ENCODE peak calls at places on chromosomes 2 and 18, in nine cellular contexts. One of them, this sample, is unnamed.

GRCh38 chr18:6414118-6414722 is 491 bp downstream of the L3MBTL4 start:
- DNase-seq in prostate gland: peak; percentile 68
- DNase-seq in HepG2: peak; percentile 22
- DNase-seq in transverse colon: peak; percentile 83
- DNase-seq in breast epithelium: peak; percentile 63
- DNase-seq in endothelial cell of umbilical vein: no peak
- DNase-seq in GM12892: peak; percentile 83
- DNase-seq in sigmoid colon: peak; percentile 80
- DNase-seq in K562: no peak
- DNase-seq in this sample: no peak

GRCh38 chr2:29920130-29920577 is 1.2 kb downstream of the ALK start:
- DNase-seq in sigmoid colon: no peak
- DNase-seq in endothelial cell of umbilical vein: peak; percentile 14
- DNase-seq in transverse colon: peak; percentile 12
- DNase-seq in GM12892: no peak
- DNase-seq in prostate gland: peak; percentile 29
- DNase-seq in breast epithelium: no peak
- DNase-seq in K562: peak; percentile 65
- DNase-seq in HepG2: no peak
- DNase-seq in this sample: no peak

GRCh38 chr2:177538323-177538722 is 145.8 kb downstream of the AGPS start:
- DNase-seq in HepG2: no peak
- DNase-seq in K562: no peak
- DNase-seq in sigmoid colon: no peak
- DNase-seq in breast epithelium: no peak
- DNase-seq in GM12892: no peak
- DNase-seq in prostate gland: no peak
- DNase-seq in transverse colon: no peak
- DNase-seq in endothelial cell of umbilical vein: no peak
- DNase-seq in this sample: no peak

GRCh38 chr2:30565860-30566358 is 118.9 kb downstream of the LCLAT1 start:
- DNase-seq in GM12892: no peak
- DNase-seq in prostate gland: no peak
- DNase-seq in transverse colon: no peak
- DNase-seq in breast epithelium: no peak
- DNase-seq in sigmoid colon: no peak
- DNase-seq in HepG2: no peak
- DNase-seq in endothelial cell of umbilical vein: no peak
- DNase-seq in K562: no peak
- DNase-seq in this sample: no peak

GRCh38 chr2:24926602-24927252 is 6.7 kb upstream of the ADCY3 start:
- DNase-seq in breast epithelium: peak; percentile 57
- DNase-seq in HepG2: no peak
- DNase-seq in sigmoid colon: peak; percentile 89
- DNase-seq in prostate gland: no peak
- DNase-seq in K562: no peak
- DNase-seq in transverse colon: peak; percentile 32
- DNase-seq in GM12892: peak; percentile 46
- DNase-seq in endothelial cell of umbilical vein: no peak
- DNase-seq in this sample: no peak

GRCh38 chr2:168439536-168439935 is 16.5 kb upstream of the CERS6 start:
- DNase-seq in sigmoid colon: no peak
- DNase-seq in endothelial cell of umbilical vein: peak; percentile 37
- DNase-seq in GM12892: no peak
- DNase-seq in HepG2: no peak
- DNase-seq in breast epithelium: no peak
- DNase-seq in prostate gland: no peak
- DNase-seq in K562: no peak
- DNase-seq in transverse colon: no peak
- DNase-seq in this sample: no peak

GRCh38 chr2:159792036-159792435 is 6.0 kb downstream of the CD302 start:
- DNase-seq in K562: no peak
- DNase-seq in HepG2: no peak
- DNase-seq in endothelial cell of umbilical vein: no peak
- DNase-seq in breast epithelium: no peak
- DNase-seq in transverse colon: no peak
- DNase-seq in sigmoid colon: no peak
- DNase-seq in GM12892: no peak
- DNase-seq in prostate gland: no peak
- DNase-seq in this sample: no peak

GRCh38 chr18:77822552-77823138 is 573.0 kb downstream of the GALR1 start:
- DNase-seq in endothelial cell of umbilical vein: no peak
- DNase-seq in HepG2: no peak
- DNase-seq in transverse colon: no peak
- DNase-seq in breast epithelium: no peak
- DNase-seq in prostate gland: no peak
- DNase-seq in sigmoid colon: no peak
- DNase-seq in GM12892: no peak
- DNase-seq in K562: no peak
- DNase-seq in this sample: no peak

GRCh38 chr2:100658017-100658416 is 95.2 kb downstream of the PDCL3 start:
- DNase-seq in GM12892: no peak
- DNase-seq in HepG2: no peak
- DNase-seq in sigmoid colon: no peak
- DNase-seq in transverse colon: no peak
- DNase-seq in K562: no peak
- DNase-seq in endothelial cell of umbilical vein: no peak
- DNase-seq in breast epithelium: no peak
- DNase-seq in prostate gland: no peak
- DNase-seq in this sample: no peak

GRCh38 chr18:74083071-74083954 is 64.3 kb downstream of the FBXO15 start:
- DNase-seq in GM12892: no peak
- DNase-seq in HepG2: no peak
- DNase-seq in sigmoid colon: no peak
- DNase-seq in K562: no peak
- DNase-seq in prostate gland: no peak
- DNase-seq in breast epithelium: no peak
- DNase-seq in endothelial cell of umbilical vein: no peak
- DNase-seq in transverse colon: no peak
- DNase-seq in this sample: no peak

GRCh38 chr2:141199711-141200110 is 931.1 kb downstream of the LRP1B start:
- DNase-seq in K562: no peak
- DNase-seq in HepG2: no peak
- DNase-seq in breast epithelium: no peak
- DNase-seq in sigmoid colon: no peak
- DNase-seq in GM12892: no peak
- DNase-seq in endothelial cell of umbilical vein: no peak
- DNase-seq in transverse colon: no peak
- DNase-seq in prostate gland: no peak
- DNase-seq in this sample: no peak

GRCh38 chr2:30664761-30665358 is 142.4 kb downstream of the CAPN13 start:
- DNase-seq in prostate gland: no peak
- DNase-seq in sigmoid colon: peak; percentile 58
- DNase-seq in endothelial cell of umbilical vein: peak; percentile 13
- DNase-seq in HepG2: peak; percentile 41
- DNase-seq in transverse colon: no peak
- DNase-seq in K562: peak; percentile 24
- DNase-seq in GM12892: no peak
- DNase-seq in breast epithelium: no peak
- DNase-seq in this sample: peak; percentile 84

GRCh38 chr2:43024515-43024962 is 201.9 kb downstream of the ZFP36L2 start:
- DNase-seq in prostate gland: peak; percentile 32
- DNase-seq in GM12892: no peak
- DNase-seq in endothelial cell of umbilical vein: peak; percentile 64
- DNase-seq in breast epithelium: no peak
- DNase-seq in K562: peak; percentile 84
- DNase-seq in transverse colon: peak; percentile 83
- DNase-seq in HepG2: no peak
- DNase-seq in sigmoid colon: peak; percentile 87
- DNase-seq in this sample: no peak

GRCh38 chr2:143429932-143430331 is 300.7 kb downstream of the ARHGAP15 start:
- DNase-seq in sigmoid colon: no peak
- DNase-seq in endothelial cell of umbilical vein: peak; percentile 86
- DNase-seq in GM12892: no peak
- DNase-seq in HepG2: no peak
- DNase-seq in transverse colon: no peak
- DNase-seq in breast epithelium: no peak
- DNase-seq in prostate gland: peak; percentile 4
- DNase-seq in K562: no peak
- DNase-seq in this sample: no peak

GRCh38 chr2:196329959-196330358 is 158.6 kb upstream of the STK17B start:
- DNase-seq in endothelial cell of umbilical vein: no peak
- DNase-seq in transverse colon: no peak
- DNase-seq in GM12892: no peak
- DNase-seq in prostate gland: no peak
- DNase-seq in breast epithelium: no peak
- DNase-seq in sigmoid colon: no peak
- DNase-seq in HepG2: no peak
- DNase-seq in K562: no peak
- DNase-seq in this sample: no peak

GRCh38 chr2:44515416-44515815 is 153.7 kb downstream of the CAMKMT start:
- DNase-seq in HepG2: no peak
- DNase-seq in transverse colon: no peak
- DNase-seq in breast epithelium: no peak
- DNase-seq in prostate gland: no peak
- DNase-seq in GM12892: no peak
- DNase-seq in K562: no peak
- DNase-seq in sigmoid colon: no peak
- DNase-seq in endothelial cell of umbilical vein: no peak
- DNase-seq in this sample: no peak

GRCh38 chr2:150624001-150624401 is 136.5 kb upstream of the RND3 start:
- DNase-seq in GM12892: no peak
- DNase-seq in prostate gland: no peak
- DNase-seq in sigmoid colon: no peak
- DNase-seq in breast epithelium: no peak
- DNase-seq in transverse colon: no peak
- DNase-seq in K562: no peak
- DNase-seq in HepG2: no peak
- DNase-seq in endothelial cell of umbilical vein: peak; percentile 89
- DNase-seq in this sample: no peak

GRCh38 chr2:3244486-3244885 is 133.1 kb downstream of the EIPR1 start:
- DNase-seq in prostate gland: no peak
- DNase-seq in sigmoid colon: no peak
- DNase-seq in GM12892: no peak
- DNase-seq in transverse colon: no peak
- DNase-seq in breast epithelium: no peak
- DNase-seq in endothelial cell of umbilical vein: no peak
- DNase-seq in HepG2: no peak
- DNase-seq in K562: no peak
- DNase-seq in this sample: no peak

GRCh38 chr2:200814276-200814815 is 2.6 kb downstream of the BZW1 start:
- DNase-seq in prostate gland: no peak
- DNase-seq in breast epithelium: no peak
- DNase-seq in endothelial cell of umbilical vein: no peak
- DNase-seq in GM12892: no peak
- DNase-seq in transverse colon: no peak
- DNase-seq in sigmoid colon: no peak
- DNase-seq in K562: no peak
- DNase-seq in HepG2: no peak
- DNase-seq in this sample: no peak
- TF ChIP-seq POLR2AphosphoS5 in prostate gland: no peak
- TF ChIP-seq POLR2AphosphoS5 in breast epithelium: no peak
- TF ChIP-seq POLR2AphosphoS5 in endothelial cell of umbilical vein: no peak
- TF ChIP-seq POLR2AphosphoS5 in GM12892: no peak
- TF ChIP-seq POLR2AphosphoS5 in transverse colon: no peak
- TF ChIP-seq POLR2AphosphoS5 in sigmoid colon: no peak
- TF ChIP-seq POLR2AphosphoS5 in K562: no peak
- TF ChIP-seq POLR2AphosphoS5 in HepG2: no peak
- TF ChIP-seq POLR2AphosphoS5 in this sample: no peak

GRCh38 chr2:47344890-47345583 is 57.9 kb upstream of the MSH2 start:
- DNase-seq in sigmoid colon: peak; percentile 76
- DNase-seq in K562: peak; percentile 72
- DNase-seq in breast epithelium: peak; percentile 66
- DNase-seq in transverse colon: peak; percentile 91
- DNase-seq in endothelial cell of umbilical vein: peak; percentile 93
- DNase-seq in GM12892: no peak
- DNase-seq in HepG2: peak; percentile 100
- DNase-seq in prostate gland: peak; percentile 87
- DNase-seq in this sample: no peak
- TF ChIP-seq POLR2A in sigmoid colon: no peak
- TF ChIP-seq POLR2A in K562: no peak
- TF ChIP-seq POLR2A in breast epithelium: peak; percentile 7
- TF ChIP-seq POLR2A in transverse colon: peak; percentile 81
- TF ChIP-seq POLR2A in endothelial cell of umbilical vein: peak; percentile 91
- TF ChIP-seq POLR2A in GM12892: no peak
- TF ChIP-seq POLR2A in HepG2: peak; percentile 91
- TF ChIP-seq POLR2A in prostate gland: peak; percentile 34
- TF ChIP-seq POLR2A in this sample: no peak

GRCh38 chr2:69165079-69165478 is 152.1 kb downstream of the ANTXR1 start:
- DNase-seq in HepG2: no peak
- DNase-seq in transverse colon: no peak
- DNase-seq in K562: no peak
- DNase-seq in endothelial cell of umbilical vein: no peak
- DNase-seq in GM12892: no peak
- DNase-seq in breast epithelium: no peak
- DNase-seq in sigmoid colon: no peak
- DNase-seq in prostate gland: no peak
- DNase-seq in this sample: no peak

GRCh38 chr2:69163556-69163955 is 150.6 kb downstream of the ANTXR1 start:
- DNase-seq in breast epithelium: no peak
- DNase-seq in GM12892: no peak
- DNase-seq in transverse colon: no peak
- DNase-seq in endothelial cell of umbilical vein: no peak
- DNase-seq in sigmoid colon: no peak
- DNase-seq in K562: no peak
- DNase-seq in prostate gland: no peak
- DNase-seq in HepG2: no peak
- DNase-seq in this sample: no peak

GRCh38 chr2:69162121-69162520 is 149.1 kb downstream of the ANTXR1 start:
- DNase-seq in transverse colon: no peak
- DNase-seq in HepG2: no peak
- DNase-seq in K562: no peak
- DNase-seq in prostate gland: no peak
- DNase-seq in GM12892: no peak
- DNase-seq in breast epithelium: no peak
- DNase-seq in endothelial cell of umbilical vein: peak; percentile 12
- DNase-seq in sigmoid colon: no peak
- DNase-seq in this sample: no peak

GRCh38 chr2:69164379-69164778 is 151.4 kb downstream of the ANTXR1 start:
- DNase-seq in endothelial cell of umbilical vein: peak; percentile 28
- DNase-seq in breast epithelium: no peak
- DNase-seq in sigmoid colon: no peak
- DNase-seq in HepG2: no peak
- DNase-seq in K562: no peak
- DNase-seq in prostate gland: no peak
- DNase-seq in transverse colon: no peak
- DNase-seq in GM12892: no peak
- DNase-seq in this sample: no peak

DNA sequence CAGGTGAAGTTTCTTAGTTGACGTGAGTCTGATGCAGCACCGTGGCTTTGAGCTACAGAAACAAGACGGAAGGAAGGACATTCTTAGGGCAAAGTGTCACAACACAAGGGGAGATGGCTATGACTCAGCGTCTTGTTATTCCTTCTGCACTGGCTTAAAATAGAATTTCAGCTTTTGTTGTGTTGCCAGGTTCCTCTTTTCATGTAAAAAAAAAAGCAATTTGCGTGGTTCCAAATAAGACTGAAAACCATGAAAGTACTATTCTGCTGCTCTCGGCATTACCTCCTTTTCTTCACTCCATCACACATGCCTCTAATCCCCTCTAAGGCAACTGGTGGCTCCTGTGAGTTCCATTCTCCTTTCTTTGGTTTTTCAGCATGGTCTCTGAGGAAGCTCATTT is 150.1 kb downstream of the ANTXR1 start:
- DNase-seq in breast epithelium: no peak
- DNase-seq in sigmoid colon: no peak
- DNase-seq in HepG2: no peak
- DNase-seq in GM12892: no peak
- DNase-seq in transverse colon: no peak
- DNase-seq in prostate gland: no peak
- DNase-seq in endothelial cell of umbilical vein: peak; percentile 68
- DNase-seq in K562: no peak
- DNase-seq in this sample: no peak
- TF ChIP-seq POLR2AphosphoS5 in breast epithelium: peak; percentile 59
- TF ChIP-seq POLR2AphosphoS5 in sigmoid colon: peak; percentile 58
- TF ChIP-seq POLR2AphosphoS5 in HepG2: no peak
- TF ChIP-seq POLR2AphosphoS5 in GM12892: no peak
- TF ChIP-seq POLR2AphosphoS5 in transverse colon: no peak
- TF ChIP-seq POLR2AphosphoS5 in prostate gland: peak; percentile 52
- TF ChIP-seq POLR2AphosphoS5 in endothelial cell of umbilical vein: peak; percentile 74
- TF ChIP-seq POLR2AphosphoS5 in K562: no peak
- TF ChIP-seq POLR2AphosphoS5 in this sample: peak; percentile 71

GRCh38 chr2:128379021-128380005 is 60.6 kb upstream of the HS6ST1 start:
- DNase-seq in sigmoid colon: peak; percentile 88
- DNase-seq in endothelial cell of umbilical vein: peak; percentile 48
- DNase-seq in breast epithelium: peak; percentile 54
- DNase-seq in K562: no peak
- DNase-seq in transverse colon: peak; percentile 39
- DNase-seq in prostate gland: peak; percentile 82
- DNase-seq in HepG2: peak; percentile 90
- DNase-seq in GM12892: no peak
- DNase-seq in this sample: no peak
- TF ChIP-seq POLR2A in sigmoid colon: no peak
- TF ChIP-seq POLR2A in endothelial cell of umbilical vein: no peak
- TF ChIP-seq POLR2A in breast epithelium: no peak
- TF ChIP-seq POLR2A in K562: no peak
- TF ChIP-seq POLR2A in transverse colon: no peak
- TF ChIP-seq POLR2A in prostate gland: no peak
- TF ChIP-seq POLR2A in HepG2: no peak
- TF ChIP-seq POLR2A in GM12892: no peak
- TF ChIP-seq POLR2A in this sample: no peak

This sample was measured in esophagus muscularis mucosa.